ENCODE peak calls at places on chromosomes 3 and 15, in six cellular contexts. L is DND-41; I is astrocyte of the cerebellum; F is SJSA1; A is CD4-positive, alpha-beta T cell; E is transverse colon. N is an unnamed sample.

GRCh38 chr3:38004415-38005075 is 14.0 kb downstream of the VILL start:
- DNase-seq in L (peak), I (peak), F (peak), A (peak), E (peak), N (peak)

GRCh38 chr3:31370093-31370666 is 162.5 kb upstream of the STT3B start:
- DNase-seq in L (no peak), I (no peak), F (no peak), A (no peak), E (no peak), N (no peak)

GRCh38 chr3:150170843-150171513 is 200.3 kb upstream of the PFN2 start:
- DNase-seq in L (no peak), I (no peak), F (no peak), A (no peak), E (no peak), N (no peak)

GRCh38 chr3:17686613-17687012 is 55.8 kb downstream of the TBC1D5 start:
- DNase-seq in L (no peak), I (no peak), F (no peak), A (no peak), E (no peak), N (no peak)

GRCh38 chr15:57476533-57476975 is 100.2 kb downstream of the CGNL1 start:
- DNase-seq in L (no peak), I (peak), F (peak), A (no peak), E (no peak), N (no peak)

GRCh38 chr15:57395292-57395691 is 19.0 kb downstream of the CGNL1 start:
- DNase-seq in L (no peak), I (peak), F (peak), A (no peak), E (no peak), N (no peak)

GRCh38 chr3:49712631-49713317 is 6.7 kb downstream of the AMIGO3 start:
- DNase-seq in L (peak), I (no peak), F (no peak), A (no peak), E (no peak), N (no peak)

GRCh38 chr15:79595995-79596622 is 164.0 kb downstream of the MINAR1 start:
- DNase-seq in L (peak), I (peak), F (peak), A (no peak), E (peak), N (no peak)

GRCh38 chr3:46488735-46489361 is 8.9 kb upstream of the RTP3 start:
- DNase-seq in L (peak), I (peak), F (no peak), A (peak), E (peak), N (peak)

GRCh38 chr15:45885801-45886200 is 251.0 kb downstream of the SQOR start:
- DNase-seq in L (no peak), I (no peak), F (no peak), A (no peak), E (no peak), N (no peak)

GRCh38 chr3:40718681-40719080 is 193.9 kb downstream of the ZNF621 start:
- DNase-seq in L (no peak), I (no peak), F (no peak), A (no peak), E (no peak), N (no peak)

GRCh38 chr15:42402806-42403205 is 43.5 kb downstream of the CAPN3 start:
- DNase-seq in L (no peak), I (no peak), F (no peak), A (no peak), E (no peak), N (no peak)

GRCh38 chr15:61003683-61004299 is 225.3 kb downstream of the RORA start:
- DNase-seq in L (no peak), I (no peak), F (no peak), A (no peak), E (no peak), N (no peak)

GRCh38 chr15:73822998-73823397 is 50.4 kb upstream of the TBC1D21 start:
- DNase-seq in L (peak), I (no peak), F (no peak), A (no peak), E (no peak), N (no peak)

GRCh38 chr3:8573342-8573926 is 71.2 kb downstream of the SSUH2 start:
- DNase-seq in L (no peak), I (no peak), F (no peak), A (no peak), E (no peak), N (no peak)

GRCh38 chr3:191361456-191361855 is 31.1 kb upstream of the UTS2B start:
- DNase-seq in L (no peak), I (no peak), F (no peak), A (no peak), E (no peak), N (no peak)

N was measured in T-helper 9 cell.